ENCODE peak calls at places on chromosomes 16 and 17, in four cellular contexts. D, N, C and Y are unnamed samples.

GRCh38 chr16:1978476-1979120 is 2.7 kb downstream of the NOXO1 start:
- DNase-seq in D (no peak), N (no peak), C (no peak), Y (no peak)

GRCh38 chr16:12794486-12795399 is 8.9 kb downstream of the CPPED1 start:
- DNase-seq in D (no peak), N (no peak), C (no peak), Y (no peak)

GRCh38 chr17:78112508-78113471 is 15.8 kb downstream of the TMC6 start:
- DNase-seq in D (peak), N (peak), C (peak), Y (peak)

GRCh38 chr17:32277284-32277683 is 11.7 kb downstream of the RHBDL3 start:
- DNase-seq in D (no peak), N (no peak), C (peak), Y (no peak)

GRCh38 chr17:2181206-2181983 is 122.2 kb downstream of the SMG6 start:
- DNase-seq in D (no peak), N (no peak), C (no peak), Y (no peak)

GRCh38 chr17:17774009-17774881 is 62.5 kb downstream of the SREBF1 start:
- DNase-seq in D (no peak), N (no peak), C (no peak), Y (no peak)

GRCh38 chr17:55056530-55056929 is 88.0 kb downstream of the STXBP4 start:
- DNase-seq in D (no peak), N (no peak), C (no peak), Y (no peak)

GRCh38 chr17:2502911-2503580 is 8.6 kb downstream of the METTL16 start:
- DNase-seq in D (no peak), N (no peak), C (no peak), Y (no peak)

GRCh38 chr16:3946604-3947180 is 66.2 kb upstream of the CREBBP start:
- DNase-seq in D (no peak), N (no peak), C (no peak), Y (no peak)

GRCh38 chr17:16942141-16943031 is 29.5 kb downstream of the TNFRSF13B start:
- DNase-seq in D (no peak), N (no peak), C (peak), Y (no peak)

GRCh38 chr17:82497483-82498405 is 21.8 kb upstream of the FOXK2 start:
- DNase-seq in D (peak), N (peak), C (peak), Y (peak)

GRCh38 chr16:23924138-23924537 is 88.4 kb downstream of the PRKCB start:
- DNase-seq in D (no peak), N (peak), C (no peak), Y (no peak)

GRCh38 chr16:4805231-4805630 is 2.8 kb upstream of the ROGDI start:
- DNase-seq in D (no peak), N (no peak), C (no peak), Y (no peak)

GRCh38 chr17:32495347-32496253 is 8.8 kb downstream of the CDK5R1 start:
- DNase-seq in D (no peak), N (peak), C (no peak), Y (no peak)

GRCh38 chr17:60439501-60439900 is 17.2 kb downstream of the CHCT1 start:
- DNase-seq in D (no peak), N (no peak), C (no peak), Y (peak)

GRCh38 chr17:330993-331701 is 21.5 kb downstream of the RPH3AL start:
- DNase-seq in D (no peak), N (no peak), C (no peak), Y (no peak)

GRCh38 chr17:57032343-57032742 is 52.7 kb upstream of the AKAP1 start:
- DNase-seq in D (no peak), N (no peak), C (no peak), Y (no peak)

GRCh38 chr16:51166116-51166515 is 15.0 kb upstream of the SALL1 start:
- DNase-seq in D (no peak), N (no peak), C (no peak), Y (no peak)

GRCh38 chr16:81238296-81239011 is at the start of gene BCO1:
- DNase-seq in D (no peak), N (no peak), C (no peak), Y (no peak)

GRCh38 chr16:3161235-3162018 is 26.6 kb upstream of the OR1F1 start:
- DNase-seq in D (no peak), N (no peak), C (peak), Y (no peak)

GRCh38 chr16:50195276-50195675 is 42.2 kb downstream of the TENT4B start:
- DNase-seq in D (no peak), N (no peak), C (no peak), Y (no peak)

GRCh38 chr16:50932348-50932916 is 190.5 kb downstream of the CYLD start:
- DNase-seq in D (no peak), N (no peak), C (no peak), Y (no peak)

GRCh38 chr17:77542551-77543490 is 402.1 kb downstream of the SEC14L1 start:
- DNase-seq in D (peak), N (peak), C (peak), Y (peak)

GRCh38 chr16:73068546-73069401 is 20.8 kb upstream of the ZFHX3 start:
- DNase-seq in D (no peak), N (no peak), C (no peak), Y (no peak)

GRCh38 chr16:286491-287297 is 3.7 kb downstream of the PDIA2 start:
- DNase-seq in D (no peak), N (no peak), C (no peak), Y (no peak)